ENCODE peak calls at places on chromosomes 3 and 15, in nine cellular contexts. Q is H1, Z is MM.1S, S is neural progenitor cell, I is IMR-90, C is neuronal stem cell, D is endothelial cell of umbilical vein, M is fibroblast of lung, K is PC-3. J is an unnamed sample. For H3K36me3, the result is how much of the 10 kb centered on the place peaks cover.

GRCh38 chr3:183506674-183507290 is 48.7 kb downstream of the KLHL6 start:
- DNase-seq in Q (no peak), Z (peak), S (no peak), I (no peak), C (no peak), D (no peak), M (no peak), K (no peak), J (peak)

GRCh38 chr3:174170248-174170647 is 688.9 kb upstream of the NAALADL2 start:
- DNase-seq in Q (no peak), Z (no peak), S (no peak), I (peak), C (no peak), D (no peak), M (no peak), K (no peak), J (no peak)

GRCh38 chr3:8931342-8931741 is 31.9 kb downstream of the RAD18 start:
- DNase-seq in Q (no peak), Z (peak), S (no peak), I (no peak), C (no peak), D (no peak), M (no peak), K (no peak), J (no peak)

GRCh38 chr15:57422113-57422754 is 45.9 kb downstream of the CGNL1 start:
- DNase-seq in Q (no peak), Z (no peak), S (no peak), I (no peak), C (no peak), D (peak), M (no peak), K (no peak), J (no peak)

GRCh38 chr15:46120713-46121112 is 485.9 kb downstream of the SQOR start:
- DNase-seq in Q (no peak), Z (peak), S (no peak), I (no peak), C (no peak), D (no peak), M (no peak), K (no peak), J (no peak)

GRCh38 chr3:185071401-185071800 is 81.5 kb downstream of the C3orf70 start:
- DNase-seq in Q (no peak), Z (no peak), S (no peak), I (no peak), C (no peak), D (no peak), M (no peak), K (no peak), J (no peak)

GRCh38 chr3:186815490-186815889 is 9.2 kb upstream of the RFC4 start:
- DNase-seq in Q (no peak), Z (no peak), S (no peak), I (peak), C (no peak), D (no peak), M (peak), K (peak), J (no peak)

GRCh38 chr15:85406916-85407315 is 26.5 kb downstream of the AKAP13 start:
- DNase-seq in Q (no peak), Z (no peak), S (no peak), I (peak), C (no peak), D (no peak), M (no peak), K (no peak), J (no peak)

GRCh38 chr15:81910997-81911396 is 134.8 kb downstream of the MEX3B start:
- DNase-seq in Q (no peak), Z (no peak), S (no peak), I (no peak), C (no peak), D (no peak), M (no peak), K (no peak), J (no peak)

GRCh38 chr3:42063886-42064285 is 27.3 kb upstream of the TRAK1 start:
- DNase-seq in Q (no peak), Z (no peak), S (no peak), I (peak), C (no peak), D (no peak), M (peak), K (no peak), J (no peak)

GRCh38 chr15:100256985-100257650 is 84.7 kb downstream of the ADAMTS17 start:
- DNase-seq in Q (no peak), Z (no peak), S (no peak), I (no peak), C (no peak), D (no peak), M (no peak), K (no peak), J (no peak)

GRCh38 chr3:183100376-183100775 is 1.1 kb upstream of the MCCC1 start:
- DNase-seq in Q (no peak), Z (no peak), S (no peak), I (peak), C (no peak), D (no peak), M (peak), K (peak), J (no peak)

GRCh38 chr3:133289322-133289721 is 110.5 kb upstream of the BFSP2 start:
- DNase-seq in Q (no peak), Z (no peak), S (no peak), I (no peak), C (no peak), D (peak), M (no peak), K (no peak), J (no peak)

GRCh38 chr15:81268881-81269601 is 54.9 kb downstream of the STARD5 start:
- DNase-seq in Q (no peak), Z (no peak), S (no peak), I (no peak), C (no peak), D (no peak), M (no peak), K (no peak), J (no peak)

GRCh38 chr15:66897971-66898370 is 167.4 kb upstream of the SMAD3 start:
- DNase-seq in Q (no peak), Z (no peak), S (no peak), I (no peak), C (no peak), D (no peak), M (no peak), K (no peak), J (no peak)

GRCh38 chr3:139117136-139117675 is 72.5 kb upstream of the PRR23C start:
- DNase-seq in Q (no peak), Z (no peak), S (no peak), I (peak), C (no peak), D (no peak), M (peak), K (peak), J (no peak)

GRCh38 chr15:41944313-41944940 is 27.9 kb downstream of the EHD4 start:
- DNase-seq in Q (no peak), Z (no peak), S (peak), I (peak), C (peak), D (peak), M (peak), K (peak), J (no peak)

GRCh38 chr3:55790596-55791350 is 303.7 kb upstream of the WNT5A start:
- DNase-seq in Q (no peak), Z (no peak), S (no peak), I (no peak), C (no peak), D (no peak), M (no peak), K (peak), J (no peak)

GRCh38 chr3:172627057-172627809 is 83.6 kb downstream of the NCEH1 start:
- DNase-seq in Q (no peak), Z (no peak), S (no peak), I (peak), C (no peak), D (peak), M (peak), K (no peak), J (no peak)

GRCh38 chr3:56838441-56838840 is 36.7 kb upstream of the ARHGEF3 start:
- DNase-seq in Q (no peak), Z (no peak), S (no peak), I (no peak), C (no peak), D (no peak), M (no peak), K (no peak), J (no peak)

GRCh38 chr15:90264649-90265048 is 823 bp upstream of the NGRN start:
- DNase-seq in Q (no peak), Z (peak), S (no peak), I (no peak), C (no peak), D (peak), M (no peak), K (peak), J (peak)

GRCh38 chr15:64634576-64635485 is 140.6 kb downstream of the RBPMS2 start:
- DNase-seq in Q (peak), Z (no peak), S (peak), I (no peak), C (peak), D (peak), M (no peak), K (no peak), J (no peak)

GRCh38 chr3:35648347-35648746 is 9.0 kb downstream of the ARPP21 start:
- DNase-seq in Q (no peak), Z (no peak), S (no peak), I (peak), C (no peak), D (no peak), M (peak), K (no peak), J (no peak)

GRCh38 chr3:155739154-155739553 is 5.7 kb downstream of the PLCH1 start:
- DNase-seq in Q (no peak), Z (peak), S (no peak), I (peak), C (no peak), D (no peak), M (no peak), K (no peak), J (peak)

GRCh38 chr15:39479916-39480315 is 101.0 kb upstream of the THBS1 start:
- DNase-seq in Q (no peak), Z (no peak), S (no peak), I (peak), C (no peak), D (no peak), M (peak), K (peak), J (no peak)

GRCh38 chr3:113557374-113557773 is 25.0 kb downstream of the SIDT1 start:
- DNase-seq in Q (no peak), Z (no peak), S (no peak), I (peak), C (no peak), D (peak), M (no peak), K (peak), J (no peak)

GRCh38 chr15:71686221-71687050 is 123.9 kb upstream of the NR2E3 start:
- DNase-seq in Q (no peak), Z (no peak), S (no peak), I (no peak), C (no peak), D (no peak), M (no peak), K (no peak), J (no peak)

GRCh38 chr3:183486472-183486871 is 58.1 kb upstream of the MCF2L2 start:
- DNase-seq in Q (no peak), Z (no peak), S (no peak), I (no peak), C (no peak), D (no peak), M (no peak), K (no peak), J (no peak)

GRCh38 chr3:172124271-172124670 is 84.9 kb downstream of the FNDC3B start:
- DNase-seq in Q (no peak), Z (no peak), S (no peak), I (no peak), C (no peak), D (no peak), M (no peak), K (no peak), J (no peak)

GRCh38 chr15:71291723-71292122 is 176.5 kb downstream of the THSD4 start:
- DNase-seq in Q (no peak), Z (no peak), S (no peak), I (no peak), C (no peak), D (no peak), M (no peak), K (no peak), J (no peak)

GRCh38 chr3:10023587-10024310 is 2.5 kb upstream of the FANCD2 start:
- DNase-seq in Q (no peak), Z (no peak), S (no peak), I (peak), C (no peak), D (no peak), M (peak), K (peak), J (no peak)

GRCh38 chr3:51360806-51361205 is 24.3 kb upstream of the MANF start:
- DNase-seq in Q (no peak), Z (no peak), S (no peak), I (no peak), C (no peak), D (no peak), M (no peak), K (no peak), J (no peak)
- H3K4me3 ChIP-seq in Q (no peak), Z (no peak), S (no peak), I (no peak), C (no peak), D (no peak), M (no peak), K (no peak), J (no peak)

GRCh38 chr3:196609815-196610515 is 29.5 kb upstream of the NRROS start:
- DNase-seq in Q (no peak), Z (no peak), S (no peak), I (no peak), C (no peak), D (no peak), M (no peak), K (peak), J (no peak)
- H2AFZ ChIP-seq in Q (no peak), Z (peak), S (peak), I (peak), C (no peak), D (no peak), M (no peak), K (peak), J (peak)

GRCh38 chr3:18510947-18511346 is 85.8 kb upstream of the SATB1 start:
- DNase-seq in Q (no peak), Z (no peak), S (no peak), I (no peak), C (no peak), D (no peak), M (no peak), K (no peak), J (no peak)
- H3K36me3 ChIP-seq in Q (under half), Z (under half), S (under half), I (under half), C (under half), D (under half), M (under half), K (under half), J (under half)

DNA sequence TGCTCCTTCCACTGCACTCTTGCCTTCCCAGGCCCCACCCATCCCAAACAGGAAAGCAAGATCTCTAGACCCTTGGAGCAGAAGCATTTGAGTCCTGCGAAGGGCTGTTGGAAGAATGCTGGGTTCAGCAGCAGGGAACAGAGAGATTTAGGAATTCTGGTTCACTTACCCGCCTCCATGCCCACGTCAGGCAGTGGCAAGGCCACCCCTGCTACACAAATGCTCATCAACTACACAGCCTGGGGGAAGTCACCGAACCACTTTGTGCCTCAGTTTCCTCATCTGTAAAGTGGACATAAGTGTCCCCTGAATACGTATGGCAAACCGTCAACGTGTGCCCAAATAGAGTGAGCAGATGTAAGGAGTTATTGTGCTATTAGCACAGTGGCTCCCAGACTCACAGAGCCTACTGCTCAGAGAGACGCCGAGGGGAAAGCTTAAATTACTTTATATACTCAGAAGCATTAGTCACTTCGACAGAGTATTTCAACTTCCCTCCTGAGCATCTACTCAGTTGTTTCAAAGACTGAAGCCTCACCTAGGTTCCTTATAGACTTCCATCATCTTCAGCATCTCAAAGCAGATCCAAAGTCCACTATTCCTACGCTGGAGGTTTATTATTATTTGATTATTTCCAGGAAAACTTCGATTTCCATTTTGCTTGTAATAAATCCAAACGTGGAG is 906 bp downstream of the HOMER2 start:
- DNase-seq in Q (no peak), Z (no peak), S (no peak), I (no peak), C (no peak), D (no peak), M (no peak), K (peak), J (no peak)
- H3K4me3 ChIP-seq in Q (peak), Z (peak), S (peak), I (no peak), C (peak), D (no peak), M (no peak), K (peak), J (no peak)

DNA sequence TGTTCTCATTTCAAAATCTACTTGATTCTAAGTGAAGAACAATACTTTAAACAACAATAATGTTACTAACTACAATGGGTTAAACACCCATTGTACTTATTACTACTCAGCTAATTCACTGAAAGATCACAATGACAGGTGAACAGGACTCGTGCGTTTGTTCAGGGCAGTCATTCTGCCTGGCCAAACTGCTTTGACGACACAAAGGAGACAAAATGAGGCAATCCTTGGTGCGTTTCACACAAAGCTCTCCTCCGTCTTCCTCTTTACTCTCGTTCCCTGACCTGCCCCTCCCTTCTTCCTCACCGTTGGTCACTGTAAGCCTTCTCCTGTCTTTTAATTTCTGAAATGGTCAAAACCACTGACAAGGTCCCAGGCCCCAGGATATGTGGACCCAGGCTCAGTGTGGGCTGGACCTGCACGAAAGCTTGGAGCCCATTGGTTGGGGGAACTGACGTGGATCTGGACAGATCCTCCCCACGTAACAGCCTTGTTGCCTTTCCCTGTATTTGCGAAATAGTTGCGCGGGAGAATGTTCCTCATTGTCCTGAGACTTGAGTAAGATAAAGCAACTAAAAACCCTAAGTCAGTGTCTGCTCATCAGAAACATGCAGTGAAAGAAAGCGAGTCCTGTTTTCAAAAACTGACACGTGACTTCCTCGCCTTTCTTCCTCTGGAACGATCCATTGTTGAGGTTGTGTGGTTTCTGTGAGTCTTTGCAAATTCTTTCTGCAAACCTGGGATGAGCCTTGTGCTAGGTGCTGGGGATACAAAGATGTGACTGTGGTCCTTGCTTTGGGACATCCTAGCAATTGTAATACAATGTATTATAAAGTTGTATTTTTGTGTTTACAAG is 147.1 kb upstream of the RGMA start:
- DNase-seq in Q (no peak), Z (no peak), S (peak), I (no peak), C (no peak), D (no peak), M (no peak), K (no peak), J (no peak)
- H2AFZ ChIP-seq in Q (peak), Z (no peak), S (peak), I (no peak), C (peak), D (no peak), M (no peak), K (no peak), J (no peak)

DNA sequence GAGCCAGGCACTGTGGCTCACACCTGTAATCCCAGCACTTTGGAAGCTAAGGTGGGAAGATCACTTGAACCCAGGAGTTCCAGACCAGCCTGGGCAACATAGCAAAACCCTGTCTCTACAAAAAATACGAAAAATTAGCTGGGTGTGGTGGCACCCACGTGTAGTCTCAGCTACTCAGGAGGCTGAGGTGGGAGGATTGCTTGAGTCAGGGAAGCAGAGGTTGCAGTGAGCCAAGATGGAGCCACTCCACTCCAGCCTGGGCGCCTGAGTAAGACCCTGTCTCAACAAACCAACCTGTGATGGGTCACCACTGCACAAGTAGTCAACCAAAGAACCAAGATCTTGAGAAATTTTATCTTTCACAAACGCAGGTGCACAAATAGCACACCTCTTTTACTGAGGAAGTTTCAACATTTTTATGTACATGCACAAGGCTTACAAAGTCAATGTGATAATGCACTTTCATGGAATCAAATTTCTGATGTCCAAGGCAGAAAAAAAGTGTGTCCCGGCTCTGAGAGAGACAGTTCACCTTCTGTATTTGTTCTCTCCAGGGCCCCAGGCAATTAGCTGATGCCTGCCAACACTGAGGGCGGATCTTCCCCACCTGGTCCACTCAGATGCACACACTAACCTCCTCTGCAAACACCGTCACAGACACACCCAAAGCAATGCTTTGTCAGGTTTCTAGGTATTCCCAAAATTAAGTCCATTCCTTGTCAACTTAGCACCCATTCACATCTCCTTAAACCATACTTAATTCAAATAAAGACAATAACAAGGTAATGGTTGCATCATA is 12.4 kb downstream of the ACAA1 start:
- DNase-seq in Q (no peak), Z (no peak), S (no peak), I (no peak), C (no peak), D (no peak), M (no peak), K (peak), J (no peak)
- H3K36me3 ChIP-seq in Q (under half), Z (under half), S (under half), I (half or more), C (half or more), D (under half), M (under half), K (half or more), J (half or more)

GRCh38 chr15:31435256-31435781 is 108.7 kb downstream of the KLF13 start:
- DNase-seq in Q (peak), Z (peak), S (peak), I (peak), C (peak), D (peak), M (peak), K (peak), J (peak)
- H3K4me3 ChIP-seq in Q (no peak), Z (peak), S (no peak), I (no peak), C (no peak), D (no peak), M (no peak), K (peak), J (peak)